ENCODE peak calls at places on chromosomes 13 and 19, in four cellular contexts. One of them, this sample, is unnamed.

GRCh38 chr19:35345671-35346111 is 2.0 kb upstream of the FFAR1 start:
- DNase-seq in central memory CD8-positive, alpha-beta T cell: no peak
- DNase-seq in AG08395: no peak
- DNase-seq in anterior cingulate cortex: no peak
- DNase-seq in this sample: no peak

GRCh38 chr19:3863648-3864047 is 5.2 kb downstream of the ZFR2 start:
- DNase-seq in central memory CD8-positive, alpha-beta T cell: no peak
- DNase-seq in AG08395: no peak
- DNase-seq in anterior cingulate cortex: no peak
- DNase-seq in this sample: no peak

GRCh38 chr13:112861876-112862615 is 107.0 kb upstream of the MCF2L start:
- DNase-seq in central memory CD8-positive, alpha-beta T cell: no peak
- DNase-seq in AG08395: no peak
- DNase-seq in anterior cingulate cortex: no peak
- DNase-seq in this sample: no peak

GRCh38 chr13:26476744-26477129 is 80.7 kb upstream of the WASF3 start:
- DNase-seq in central memory CD8-positive, alpha-beta T cell: no peak
- DNase-seq in AG08395: no peak
- DNase-seq in anterior cingulate cortex: no peak
- DNase-seq in this sample: no peak

GRCh38 chr19:18232540-18233223 is 6.4 kb upstream of the PDE4C start:
- DNase-seq in central memory CD8-positive, alpha-beta T cell: no peak
- DNase-seq in AG08395: no peak
- DNase-seq in anterior cingulate cortex: no peak
- DNase-seq in this sample: no peak

GRCh38 chr19:5447700-5448311 is 7.4 kb upstream of the ZNRF4 start:
- DNase-seq in central memory CD8-positive, alpha-beta T cell: no peak
- DNase-seq in AG08395: no peak
- DNase-seq in anterior cingulate cortex: no peak
- DNase-seq in this sample: no peak

GRCh38 chr19:49683814-49684250 is 5.6 kb upstream of the ADM5 start:
- DNase-seq in central memory CD8-positive, alpha-beta T cell: no peak
- DNase-seq in AG08395: no peak
- DNase-seq in anterior cingulate cortex: no peak
- DNase-seq in this sample: no peak

GRCh38 chr13:40319699-40320586 is 346.5 kb downstream of the FOXO1 start:
- DNase-seq in central memory CD8-positive, alpha-beta T cell: no peak
- DNase-seq in AG08395: no peak
- DNase-seq in anterior cingulate cortex: no peak
- DNase-seq in this sample: no peak

GRCh38 chr13:114068723-114069322 is 63.6 kb downstream of the RASA3 start:
- DNase-seq in central memory CD8-positive, alpha-beta T cell: no peak
- DNase-seq in AG08395: peak; percentile 54
- DNase-seq in anterior cingulate cortex: no peak
- DNase-seq in this sample: peak; percentile 79

GRCh38 chr19:31356587-31357314 is 7.5 kb upstream of the TSHZ3 start:
- DNase-seq in central memory CD8-positive, alpha-beta T cell: peak; percentile 22
- DNase-seq in AG08395: no peak
- DNase-seq in anterior cingulate cortex: no peak
- DNase-seq in this sample: no peak

GRCh38 chr19:1856345-1856697 is 7.1 kb downstream of the KLF16 start:
- DNase-seq in central memory CD8-positive, alpha-beta T cell: no peak
- DNase-seq in AG08395: no peak
- DNase-seq in anterior cingulate cortex: no peak
- DNase-seq in this sample: no peak

GRCh38 chr13:31038834-31039552 is 106.5 kb downstream of the TEX26 start:
- DNase-seq in central memory CD8-positive, alpha-beta T cell: no peak
- DNase-seq in AG08395: no peak
- DNase-seq in anterior cingulate cortex: no peak
- DNase-seq in this sample: no peak

GRCh38 chr19:34173145-34173956 is 1.0 kb downstream of the LSM14A start:
- DNase-seq in central memory CD8-positive, alpha-beta T cell: no peak
- DNase-seq in AG08395: peak; percentile 19
- DNase-seq in anterior cingulate cortex: no peak
- DNase-seq in this sample: peak; percentile 42

GRCh38 chr13:75417006-75417384 is 65.0 kb downstream of the TBC1D4 start:
- DNase-seq in central memory CD8-positive, alpha-beta T cell: no peak
- DNase-seq in AG08395: no peak
- DNase-seq in anterior cingulate cortex: no peak
- DNase-seq in this sample: no peak

GRCh38 chr19:36032251-36033104 is at the start of gene CLIP3:
- DNase-seq in central memory CD8-positive, alpha-beta T cell: no peak
- DNase-seq in AG08395: peak; percentile 100
- DNase-seq in anterior cingulate cortex: peak; percentile 84
- DNase-seq in this sample: peak; percentile 100

GRCh38 chr19:50646074-50646807 is 3.0 kb upstream of the C19orf81 start:
- DNase-seq in central memory CD8-positive, alpha-beta T cell: no peak
- DNase-seq in AG08395: peak; percentile 63
- DNase-seq in anterior cingulate cortex: no peak
- DNase-seq in this sample: peak; percentile 62

GRCh38 chr13:40570930-40571329 is 95.5 kb downstream of the FOXO1 start:
- DNase-seq in central memory CD8-positive, alpha-beta T cell: no peak
- DNase-seq in AG08395: no peak
- DNase-seq in anterior cingulate cortex: no peak
- DNase-seq in this sample: no peak

GRCh38 chr19:12665646-12666304 is 767 bp downstream of the MAN2B1 start:
- DNase-seq in central memory CD8-positive, alpha-beta T cell: no peak
- DNase-seq in AG08395: no peak
- DNase-seq in anterior cingulate cortex: no peak
- DNase-seq in this sample: no peak

GRCh38 chr19:48698046-48698445 is 2.3 kb downstream of the FUT2 start:
- DNase-seq in central memory CD8-positive, alpha-beta T cell: no peak
- DNase-seq in AG08395: peak; percentile 71
- DNase-seq in anterior cingulate cortex: no peak
- DNase-seq in this sample: peak; percentile 71

GRCh38 chr13:106558527-106558926 is 9.4 kb downstream of the ARGLU1 start:
- DNase-seq in central memory CD8-positive, alpha-beta T cell: no peak
- DNase-seq in AG08395: no peak
- DNase-seq in anterior cingulate cortex: no peak
- DNase-seq in this sample: no peak

GRCh38 chr13:49681837-49682236 is 9.4 kb downstream of the EBPL start:
- DNase-seq in central memory CD8-positive, alpha-beta T cell: no peak
- DNase-seq in AG08395: peak; percentile 34
- DNase-seq in anterior cingulate cortex: no peak
- DNase-seq in this sample: peak; percentile 12

GRCh38 chr19:45576682-45577081 is 7.9 kb downstream of the OPA3 start:
- DNase-seq in central memory CD8-positive, alpha-beta T cell: no peak
- DNase-seq in AG08395: no peak
- DNase-seq in anterior cingulate cortex: no peak
- DNase-seq in this sample: no peak

GRCh38 chr13:113822956-113823744 is 40.7 kb downstream of the GAS6 start:
- DNase-seq in central memory CD8-positive, alpha-beta T cell: no peak
- DNase-seq in AG08395: no peak
- DNase-seq in anterior cingulate cortex: no peak
- DNase-seq in this sample: no peak

GRCh38 chr13:51500687-51501086 is 47.9 kb upstream of the INTS6 start:
- DNase-seq in central memory CD8-positive, alpha-beta T cell: no peak
- DNase-seq in AG08395: no peak
- DNase-seq in anterior cingulate cortex: no peak
- DNase-seq in this sample: no peak

GRCh38 chr13:80524447-80525215 is 183.7 kb upstream of the SPRY2 start:
- DNase-seq in central memory CD8-positive, alpha-beta T cell: no peak
- DNase-seq in AG08395: no peak
- DNase-seq in anterior cingulate cortex: no peak
- DNase-seq in this sample: no peak

GRCh38 chr19:45769821-45770191 is 754 bp upstream of the SIX5 start:
- DNase-seq in central memory CD8-positive, alpha-beta T cell: peak; percentile 71
- DNase-seq in AG08395: no peak
- DNase-seq in anterior cingulate cortex: peak; percentile 67
- DNase-seq in this sample: no peak

GRCh38 chr19:628168-628567 is 5.2 kb downstream of the POLRMT start:
- DNase-seq in central memory CD8-positive, alpha-beta T cell: no peak
- DNase-seq in AG08395: no peak
- DNase-seq in anterior cingulate cortex: no peak
- DNase-seq in this sample: no peak

GRCh38 chr13:110012102-110012739 is 225.8 kb upstream of the IRS2 start:
- DNase-seq in central memory CD8-positive, alpha-beta T cell: no peak
- DNase-seq in AG08395: peak; percentile 88
- DNase-seq in anterior cingulate cortex: no peak
- DNase-seq in this sample: peak; percentile 78

GRCh38 chr13:46614582-46614981 is 61.6 kb downstream of the LRCH1 start:
- DNase-seq in central memory CD8-positive, alpha-beta T cell: no peak
- DNase-seq in AG08395: no peak
- DNase-seq in anterior cingulate cortex: no peak
- DNase-seq in this sample: no peak

This sample was measured in GM03348.